ENCODE peak calls at places on chromosomes 16 and 17, in nine cellular contexts. One of them, this sample, is unnamed.

GRCh38 chr16:23252310-23252709 is 49.8 kb upstream of the SCNN1B start:
- DNase-seq in fibroblast of lung: no peak
- DNase-seq in tibial artery: no peak
- DNase-seq in HepG2: no peak
- DNase-seq in effector memory CD4-positive, alpha-beta T cell: no peak
- DNase-seq in fibroblast of pulmonary artery: no peak
- DNase-seq in stomach: no peak
- DNase-seq in HFF-Myc: no peak
- DNase-seq in CD8-positive, alpha-beta memory T cell: no peak
- DNase-seq in this sample: no peak

GRCh38 chr16:12255919-12256665 is 279.6 kb downstream of the SNX29 start:
- DNase-seq in fibroblast of lung: no peak
- DNase-seq in tibial artery: no peak
- DNase-seq in HepG2: no peak
- DNase-seq in effector memory CD4-positive, alpha-beta T cell: no peak
- DNase-seq in fibroblast of pulmonary artery: no peak
- DNase-seq in stomach: no peak
- DNase-seq in HFF-Myc: no peak
- DNase-seq in CD8-positive, alpha-beta memory T cell: no peak
- DNase-seq in this sample: no peak

GRCh38 chr17:59366040-59366757 is 34.7 kb downstream of the YPEL2 start:
- DNase-seq in fibroblast of lung: peak; percentile 71
- DNase-seq in tibial artery: peak; percentile 64
- DNase-seq in HepG2: peak; percentile 74
- DNase-seq in effector memory CD4-positive, alpha-beta T cell: no peak
- DNase-seq in fibroblast of pulmonary artery: no peak
- DNase-seq in stomach: peak; percentile 48
- DNase-seq in HFF-Myc: no peak
- DNase-seq in CD8-positive, alpha-beta memory T cell: no peak
- DNase-seq in this sample: no peak

GRCh38 chr17:69335018-69335417 is 8.1 kb upstream of the ABCA5 start:
- DNase-seq in fibroblast of lung: peak; percentile 39
- DNase-seq in tibial artery: no peak
- DNase-seq in HepG2: peak; percentile 46
- DNase-seq in effector memory CD4-positive, alpha-beta T cell: no peak
- DNase-seq in fibroblast of pulmonary artery: peak; percentile 65
- DNase-seq in stomach: no peak
- DNase-seq in HFF-Myc: no peak
- DNase-seq in CD8-positive, alpha-beta memory T cell: no peak
- DNase-seq in this sample: no peak

GRCh38 chr16:68636064-68636551 is 9.0 kb upstream of the CDH3 start:
- DNase-seq in fibroblast of lung: peak; percentile 66
- DNase-seq in tibial artery: no peak
- DNase-seq in HepG2: no peak
- DNase-seq in effector memory CD4-positive, alpha-beta T cell: no peak
- DNase-seq in fibroblast of pulmonary artery: peak; percentile 31
- DNase-seq in stomach: peak; percentile 53
- DNase-seq in HFF-Myc: no peak
- DNase-seq in CD8-positive, alpha-beta memory T cell: no peak
- DNase-seq in this sample: no peak

GRCh38 chr16:85514601-85515318 is 98.4 kb upstream of the GSE1 start:
- DNase-seq in fibroblast of lung: peak; percentile 88
- DNase-seq in tibial artery: peak; percentile 95
- DNase-seq in HepG2: peak; percentile 99
- DNase-seq in effector memory CD4-positive, alpha-beta T cell: no peak
- DNase-seq in fibroblast of pulmonary artery: peak; percentile 90
- DNase-seq in stomach: peak; percentile 77
- DNase-seq in HFF-Myc: peak; percentile 72
- DNase-seq in CD8-positive, alpha-beta memory T cell: no peak
- DNase-seq in this sample: no peak

GRCh38 chr16:49458221-49458620 is 84.6 kb downstream of the C16orf78 start:
- DNase-seq in fibroblast of lung: no peak
- DNase-seq in tibial artery: peak; percentile 25
- DNase-seq in HepG2: no peak
- DNase-seq in effector memory CD4-positive, alpha-beta T cell: no peak
- DNase-seq in fibroblast of pulmonary artery: no peak
- DNase-seq in stomach: peak; percentile 21
- DNase-seq in HFF-Myc: no peak
- DNase-seq in CD8-positive, alpha-beta memory T cell: no peak
- DNase-seq in this sample: no peak

GRCh38 chr16:64167851-64168770 is 953.8 kb downstream of the CDH11 start:
- DNase-seq in fibroblast of lung: no peak
- DNase-seq in tibial artery: no peak
- DNase-seq in HepG2: no peak
- DNase-seq in effector memory CD4-positive, alpha-beta T cell: no peak
- DNase-seq in fibroblast of pulmonary artery: no peak
- DNase-seq in stomach: no peak
- DNase-seq in HFF-Myc: no peak
- DNase-seq in CD8-positive, alpha-beta memory T cell: no peak
- DNase-seq in this sample: no peak

GRCh38 chr17:47316316-47316715 is 7.4 kb upstream of the EFCAB13 start:
- DNase-seq in fibroblast of lung: peak; percentile 62
- DNase-seq in tibial artery: no peak
- DNase-seq in HepG2: peak; percentile 68
- DNase-seq in effector memory CD4-positive, alpha-beta T cell: no peak
- DNase-seq in fibroblast of pulmonary artery: peak; percentile 54
- DNase-seq in stomach: no peak
- DNase-seq in HFF-Myc: no peak
- DNase-seq in CD8-positive, alpha-beta memory T cell: no peak
- DNase-seq in this sample: no peak

GRCh38 chr16:35533683-35534082 is 2074.3 kb downstream of the TP53TG3F start:
- DNase-seq in fibroblast of lung: no peak
- DNase-seq in tibial artery: no peak
- DNase-seq in HepG2: no peak
- DNase-seq in effector memory CD4-positive, alpha-beta T cell: no peak
- DNase-seq in fibroblast of pulmonary artery: no peak
- DNase-seq in stomach: no peak
- DNase-seq in HFF-Myc: no peak
- DNase-seq in CD8-positive, alpha-beta memory T cell: no peak
- DNase-seq in this sample: no peak

GRCh38 chr16:23524001-23524400 is 13.7 kb upstream of the GGA2 start:
- DNase-seq in fibroblast of lung: no peak
- DNase-seq in tibial artery: no peak
- DNase-seq in HepG2: no peak
- DNase-seq in effector memory CD4-positive, alpha-beta T cell: no peak
- DNase-seq in fibroblast of pulmonary artery: no peak
- DNase-seq in stomach: no peak
- DNase-seq in HFF-Myc: no peak
- DNase-seq in CD8-positive, alpha-beta memory T cell: no peak
- DNase-seq in this sample: no peak

GRCh38 chr16:69563605-69564580 is 1.9 kb upstream of the NFAT5 start:
- DNase-seq in fibroblast of lung: peak; percentile 22
- DNase-seq in tibial artery: no peak
- DNase-seq in HepG2: peak; percentile 49
- DNase-seq in effector memory CD4-positive, alpha-beta T cell: no peak
- DNase-seq in fibroblast of pulmonary artery: peak; percentile 17
- DNase-seq in stomach: no peak
- DNase-seq in HFF-Myc: no peak
- DNase-seq in CD8-positive, alpha-beta memory T cell: peak; percentile 55
- DNase-seq in this sample: no peak

GRCh38 chr17:1736348-1737281 is 6.1 kb upstream of the SERPINF2 start:
- DNase-seq in fibroblast of lung: peak; percentile 59
- DNase-seq in tibial artery: peak; percentile 66
- DNase-seq in HepG2: peak; percentile 98
- DNase-seq in effector memory CD4-positive, alpha-beta T cell: peak; percentile 31
- DNase-seq in fibroblast of pulmonary artery: peak; percentile 95
- DNase-seq in stomach: peak; percentile 46
- DNase-seq in HFF-Myc: no peak
- DNase-seq in CD8-positive, alpha-beta memory T cell: no peak
- DNase-seq in this sample: peak; percentile 67

GRCh38 chr17:74644419-74644818 is 20.9 kb upstream of the CD300E start:
- DNase-seq in fibroblast of lung: no peak
- DNase-seq in tibial artery: no peak
- DNase-seq in HepG2: no peak
- DNase-seq in effector memory CD4-positive, alpha-beta T cell: no peak
- DNase-seq in fibroblast of pulmonary artery: no peak
- DNase-seq in stomach: no peak
- DNase-seq in HFF-Myc: no peak
- DNase-seq in CD8-positive, alpha-beta memory T cell: no peak
- DNase-seq in this sample: no peak

GRCh38 chr16:15523092-15523541 is 88.7 kb downstream of the BMERB1 start:
- DNase-seq in fibroblast of lung: no peak
- DNase-seq in tibial artery: no peak
- DNase-seq in HepG2: peak; percentile 58
- DNase-seq in effector memory CD4-positive, alpha-beta T cell: no peak
- DNase-seq in fibroblast of pulmonary artery: no peak
- DNase-seq in stomach: no peak
- DNase-seq in HFF-Myc: no peak
- DNase-seq in CD8-positive, alpha-beta memory T cell: no peak
- DNase-seq in this sample: peak; percentile 53

GRCh38 chr17:47013341-47013740 is 34.3 kb upstream of the RPRML start:
- DNase-seq in fibroblast of lung: peak; percentile 59
- DNase-seq in tibial artery: no peak
- DNase-seq in HepG2: no peak
- DNase-seq in effector memory CD4-positive, alpha-beta T cell: no peak
- DNase-seq in fibroblast of pulmonary artery: no peak
- DNase-seq in stomach: no peak
- DNase-seq in HFF-Myc: no peak
- DNase-seq in CD8-positive, alpha-beta memory T cell: no peak
- DNase-seq in this sample: no peak

GRCh38 chr17:31456814-31457213 is 65.3 kb downstream of the RAB11FIP4 start:
- DNase-seq in fibroblast of lung: no peak
- DNase-seq in tibial artery: no peak
- DNase-seq in HepG2: no peak
- DNase-seq in effector memory CD4-positive, alpha-beta T cell: no peak
- DNase-seq in fibroblast of pulmonary artery: no peak
- DNase-seq in stomach: no peak
- DNase-seq in HFF-Myc: no peak
- DNase-seq in CD8-positive, alpha-beta memory T cell: no peak
- DNase-seq in this sample: no peak
- H3K4me3 ChIP-seq in fibroblast of lung: no peak overlapping the region
- H3K4me3 ChIP-seq in tibial artery: no peak overlapping the region
- H3K4me3 ChIP-seq in HepG2: no peak overlapping the region
- H3K4me3 ChIP-seq in effector memory CD4-positive, alpha-beta T cell: no peak overlapping the region
- H3K4me3 ChIP-seq in fibroblast of pulmonary artery: no peak overlapping the region
- H3K4me3 ChIP-seq in stomach: no peak overlapping the region
- H3K4me3 ChIP-seq in HFF-Myc: no peak overlapping the region
- H3K4me3 ChIP-seq in CD8-positive, alpha-beta memory T cell: no peak overlapping the region
- H3K4me3 ChIP-seq in this sample: no peak overlapping the region

DNA sequence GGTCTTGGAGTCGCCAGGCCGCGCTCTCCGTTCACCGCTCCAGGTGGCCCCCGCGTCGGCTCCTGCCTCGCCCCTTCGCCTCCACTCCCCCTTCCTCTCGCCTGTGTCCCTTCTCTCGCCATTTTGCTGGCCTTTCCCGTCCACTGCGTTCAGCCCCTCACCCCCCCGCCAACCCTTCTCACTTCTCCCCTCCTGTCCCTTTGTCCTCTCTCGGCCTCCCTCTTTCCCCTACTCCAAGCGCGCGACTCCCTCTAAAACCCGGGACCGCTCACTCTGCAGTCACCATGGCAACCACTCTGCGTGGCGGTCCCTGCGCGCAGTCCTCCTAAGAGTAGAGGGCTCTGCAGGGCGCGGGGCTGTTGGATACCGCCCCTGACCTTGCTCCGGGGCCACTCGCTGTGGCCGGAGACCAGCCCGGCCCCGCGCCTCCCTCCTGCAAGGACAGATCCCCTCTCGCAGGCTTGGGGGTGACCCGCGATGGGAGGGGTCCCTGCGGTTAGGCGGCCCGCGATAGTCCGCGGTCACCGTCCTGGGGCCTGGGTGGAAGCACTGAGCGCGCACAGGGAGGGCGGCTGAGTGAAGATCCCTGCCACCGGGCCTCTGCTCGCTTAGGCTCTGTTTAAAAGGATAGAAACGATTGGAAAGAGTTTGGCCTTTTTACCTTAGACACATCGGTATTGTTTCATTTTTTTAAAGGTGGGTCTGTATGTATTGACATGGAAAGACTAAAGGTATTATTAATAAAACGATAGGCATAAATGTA is 454 bp downstream of the CCDC40 start:
- DNase-seq in fibroblast of lung: peak; percentile 47
- DNase-seq in tibial artery: no peak
- DNase-seq in HepG2: peak; percentile 57
- DNase-seq in effector memory CD4-positive, alpha-beta T cell: peak; percentile 29
- DNase-seq in fibroblast of pulmonary artery: peak; percentile 24
- DNase-seq in stomach: no peak
- DNase-seq in HFF-Myc: no peak
- DNase-seq in CD8-positive, alpha-beta memory T cell: peak; percentile 46
- DNase-seq in this sample: no peak
- H3K4me3 ChIP-seq in fibroblast of lung: peak overlapping the region; percentile 67
- H3K4me3 ChIP-seq in tibial artery: peak overlapping the region; percentile 69
- H3K4me3 ChIP-seq in HepG2: peak overlapping the region; percentile 78
- H3K4me3 ChIP-seq in effector memory CD4-positive, alpha-beta T cell: peak overlapping the region; percentile 75
- H3K4me3 ChIP-seq in fibroblast of pulmonary artery: peak overlapping the region; percentile 80
- H3K4me3 ChIP-seq in stomach: peak overlapping the region; percentile 82
- H3K4me3 ChIP-seq in HFF-Myc: peak overlapping the region; percentile 83
- H3K4me3 ChIP-seq in CD8-positive, alpha-beta memory T cell: peak overlapping the region; percentile 77
- H3K4me3 ChIP-seq in this sample: peak overlapping the region; percentile 72

DNA sequence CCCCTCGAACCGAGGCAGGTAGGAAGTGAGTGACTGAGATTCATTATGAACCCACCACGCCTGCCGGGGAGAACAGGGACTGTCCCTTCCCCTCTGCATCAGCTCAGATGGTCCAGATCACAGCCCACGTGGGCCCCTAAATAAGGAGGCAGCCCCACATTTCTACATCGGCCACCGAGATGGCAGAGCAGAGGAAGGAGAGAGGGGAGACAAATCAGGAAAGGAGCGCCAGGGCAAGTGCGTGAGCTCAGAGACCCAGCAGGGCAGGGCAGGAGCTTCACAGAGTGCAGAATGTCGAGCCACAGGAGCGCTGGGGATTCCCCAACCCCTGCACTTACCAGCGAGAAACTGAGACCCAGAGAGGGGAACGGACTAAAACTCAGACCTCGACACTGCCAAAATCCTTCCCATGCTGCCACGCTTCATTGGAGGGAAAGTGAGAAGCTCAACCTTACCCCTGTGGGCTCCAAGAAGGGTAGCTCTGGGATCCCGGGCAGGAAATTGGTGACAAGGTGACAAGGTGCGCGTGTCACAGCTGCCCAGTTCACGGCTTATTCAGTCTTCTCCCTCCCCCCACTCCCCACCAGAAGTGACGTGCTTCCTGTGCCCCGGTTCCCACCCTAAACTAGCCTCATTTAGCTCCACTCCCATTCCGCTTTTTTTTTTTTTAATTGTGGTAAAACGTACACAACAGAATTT is at the start of gene ICAM2:
- DNase-seq in fibroblast of lung: no peak
- DNase-seq in tibial artery: no peak
- DNase-seq in HepG2: no peak
- DNase-seq in effector memory CD4-positive, alpha-beta T cell: peak; percentile 93
- DNase-seq in fibroblast of pulmonary artery: no peak
- DNase-seq in stomach: peak; percentile 68
- DNase-seq in HFF-Myc: no peak
- DNase-seq in CD8-positive, alpha-beta memory T cell: peak; percentile 96
- DNase-seq in this sample: no peak
- H3K4me3 ChIP-seq in fibroblast of lung: peak within 1 kb of the TSS; percentile 37
- H3K4me3 ChIP-seq in tibial artery: peak within 1 kb of the TSS; percentile 45
- H3K4me3 ChIP-seq in HepG2: peak within 1 kb of the TSS; percentile 50
- H3K4me3 ChIP-seq in effector memory CD4-positive, alpha-beta T cell: peak within 1 kb of the TSS; percentile 52
- H3K4me3 ChIP-seq in fibroblast of pulmonary artery: no peak within 1 kb of the TSS
- H3K4me3 ChIP-seq in stomach: peak within 1 kb of the TSS; percentile 47
- H3K4me3 ChIP-seq in HFF-Myc: peak within 1 kb of the TSS; percentile 24
- H3K4me3 ChIP-seq in CD8-positive, alpha-beta memory T cell: peak within 1 kb of the TSS; percentile 83
- H3K4me3 ChIP-seq in this sample: peak within 1 kb of the TSS; percentile 53

GRCh38 chr16:88534731-88535141 is 35.5 kb upstream of the ZC3H18 start:
- DNase-seq in fibroblast of lung: peak; percentile 52
- DNase-seq in tibial artery: no peak
- DNase-seq in HepG2: no peak
- DNase-seq in effector memory CD4-positive, alpha-beta T cell: no peak
- DNase-seq in fibroblast of pulmonary artery: peak; percentile 35
- DNase-seq in stomach: no peak
- DNase-seq in HFF-Myc: no peak
- DNase-seq in CD8-positive, alpha-beta memory T cell: peak; percentile 28
- DNase-seq in this sample: peak; percentile 93
- H3K4me3 ChIP-seq in fibroblast of lung: peak overlapping the region; percentile 17
- H3K4me3 ChIP-seq in tibial artery: peak overlapping the region; percentile 66
- H3K4me3 ChIP-seq in HepG2: no peak overlapping the region
- H3K4me3 ChIP-seq in effector memory CD4-positive, alpha-beta T cell: peak overlapping the region; percentile 45
- H3K4me3 ChIP-seq in fibroblast of pulmonary artery: peak overlapping the region; percentile 40
- H3K4me3 ChIP-seq in stomach: peak overlapping the region; percentile 62
- H3K4me3 ChIP-seq in HFF-Myc: peak overlapping the region; percentile 44
- H3K4me3 ChIP-seq in CD8-positive, alpha-beta memory T cell: no peak overlapping the region
- H3K4me3 ChIP-seq in this sample: peak overlapping the region; percentile 91

GRCh38 chr17:58334661-58335060 is 6.1 kb upstream of the TSPOAP1 start:
- DNase-seq in fibroblast of lung: no peak
- DNase-seq in tibial artery: no peak
- DNase-seq in HepG2: no peak
- DNase-seq in effector memory CD4-positive, alpha-beta T cell: no peak
- DNase-seq in fibroblast of pulmonary artery: no peak
- DNase-seq in stomach: no peak
- DNase-seq in HFF-Myc: no peak
- DNase-seq in CD8-positive, alpha-beta memory T cell: no peak
- DNase-seq in this sample: no peak
- H3K4me3 ChIP-seq in fibroblast of lung: no peak overlapping the region
- H3K4me3 ChIP-seq in tibial artery: no peak overlapping the region
- H3K4me3 ChIP-seq in HepG2: no peak overlapping the region
- H3K4me3 ChIP-seq in effector memory CD4-positive, alpha-beta T cell: peak overlapping the region; percentile 98
- H3K4me3 ChIP-seq in fibroblast of pulmonary artery: no peak overlapping the region
- H3K4me3 ChIP-seq in stomach: no peak overlapping the region
- H3K4me3 ChIP-seq in HFF-Myc: no peak overlapping the region
- H3K4me3 ChIP-seq in CD8-positive, alpha-beta memory T cell: peak overlapping the region; percentile 98
- H3K4me3 ChIP-seq in this sample: no peak overlapping the region